ENCODE peak calls at places on chromosomes 5 and 9, in four cellular contexts. J is NCI-H1092, L is omental fat pad, C is RWPE1. Z is an unnamed sample.

GRCh38 chr9:70260007-70260443 is 1.2 kb downstream of the SMC5 start:
- DNase-seq in L (no peak), J (no peak), C (no peak), Z (no peak)

GRCh38 chr5:38468202-38468656 is 88.2 kb downstream of the LIFR start:
- DNase-seq in C (peak; percentile 95), J (no peak), L (no peak), Z (peak; percentile 89)

GRCh38 chr5:78594014-78594413 is 54.6 kb downstream of the LHFPL2 start:
- DNase-seq in J (no peak), C (no peak), L (no peak), Z (no peak)

GRCh38 chr5:84306617-84307016 is 78.1 kb downstream of the EDIL3 start:
- DNase-seq in C (no peak), L (no peak), J (no peak), Z (no peak)

GRCh38 chr5:143350790-143351603 is 52.5 kb downstream of the NR3C1 start:
- DNase-seq in J (no peak), L (no peak), C (peak; percentile 72), Z (peak; percentile 88)

GRCh38 chr5:160774646-160775313 is 77.2 kb downstream of the ATP10B start:
- DNase-seq in J (no peak), C (no peak), L (no peak), Z (no peak)

GRCh38 chr5:57113486-57113885 is 60.4 kb upstream of the GPBP1 start:
- DNase-seq in J (no peak), C (no peak), L (no peak), Z (no peak)

GRCh38 chr5:170426786-170427185 is 37.6 kb upstream of the KCNMB1 start:
- DNase-seq in C (no peak), L (no peak), J (no peak), Z (no peak)

GRCh38 chr9:34562136-34562745 is 27.3 kb downstream of the CNTFR start:
- DNase-seq in L (no peak), J (no peak), C (no peak), Z (no peak)